ENCODE peak calls at places on chromosome 6, in eight cellular contexts. B, V, H, G, Q, Y, N and L are unnamed samples.

GRCh38 chr6:7587631-7588100 is 2.3 kb upstream of the SNRNP48 start:
- DNase-seq in Q (no peak), Y (no peak), B (no peak), N (no peak), G (no peak), V (no peak), H (peak; percentile 37), L (no peak)

GRCh38 chr6:11822346-11822745 is 43.7 kb upstream of the ADTRP start:
- DNase-seq in N (no peak), Y (no peak), G (no peak), B (no peak), V (no peak), Q (no peak), H (no peak), L (no peak)

GRCh38 chr6:83911278-83911677 is 51.8 kb downstream of the CYB5R4 start:
- DNase-seq in Y (no peak), G (no peak), H (no peak), V (no peak), Q (no peak), B (no peak), N (no peak), L (no peak)

GRCh38 chr6:106972500-106972899 is 2.0 kb downstream of the CD24 start:
- DNase-seq in Q (no peak), N (no peak), G (peak; percentile 71), V (no peak), H (peak; percentile 7), Y (no peak), B (no peak), L (no peak)

GRCh38 chr6:27251672-27252251 is 4.3 kb downstream of the PRSS16 start:
- DNase-seq in N (peak; percentile 17), H (peak; percentile 37), Q (peak; percentile 89), G (peak; percentile 85), V (no peak), Y (peak; percentile 29), B (peak; percentile 65), L (no peak)

GRCh38 chr6:144248003-144248402 is 37.1 kb upstream of the UTRN start:
- DNase-seq in V (no peak), B (no peak), Y (no peak), H (no peak), Q (no peak), G (no peak), N (no peak), L (no peak)

GRCh38 chr6:99349620-99350141 is at the start of gene FAXC:
- DNase-seq in H (no peak), Q (no peak), G (peak; percentile 68), B (peak; percentile 47), N (peak; percentile 10), V (no peak), Y (no peak), L (no peak)

GRCh38 chr6:108476381-108476780 is 84.3 kb upstream of the FOXO3 start:
- DNase-seq in H (no peak), N (no peak), Q (no peak), G (no peak), B (no peak), V (no peak), Y (no peak), L (no peak)

GRCh38 chr6:111667921-111668320 is 62.2 kb upstream of the TRAF3IP2 start:
- DNase-seq in G (no peak), Q (no peak), Y (no peak), H (no peak), N (no peak), V (no peak), B (peak; percentile 80), L (no peak)

GRCh38 chr6:116190550-116190949 is 63.3 kb downstream of the TSPYL4 start:
- DNase-seq in V (no peak), Y (no peak), H (peak; percentile 92), Q (no peak), B (no peak), G (no peak), N (no peak), L (peak; percentile 94)

GRCh38 chr6:166707045-166707444 is 80.0 kb upstream of the RPS6KA2 start:
- DNase-seq in N (peak; percentile 64), H (peak; percentile 29), G (peak; percentile 24), B (peak; percentile 76), Y (no peak), V (no peak), Q (peak; percentile 82), L (no peak)

GRCh38 chr6:101231606-101232235 is 161.8 kb upstream of the GRIK2 start:
- DNase-seq in G (no peak), Y (no peak), H (no peak), N (no peak), B (no peak), V (no peak), Q (no peak), L (no peak)

GRCh38 chr6:97669191-97669651 is 386.2 kb upstream of the MMS22L start:
- DNase-seq in Y (no peak), N (peak; percentile 27), G (peak; percentile 2), B (no peak), H (peak; percentile 49), Q (peak; percentile 78), V (no peak), L (peak; percentile 15)

GRCh38 chr6:141097471-141097870 is 1035.3 kb upstream of the GJE1 start:
- DNase-seq in G (no peak), H (no peak), V (no peak), Y (no peak), N (no peak), B (no peak), Q (no peak), L (no peak)

GRCh38 chr6:3794092-3794491 is 42.6 kb upstream of the PXDC1 start:
- DNase-seq in Q (no peak), N (no peak), H (no peak), Y (no peak), B (no peak), V (no peak), G (no peak), L (no peak)

GRCh38 chr6:13762648-13763441 is 51.2 kb upstream of the RANBP9 start:
- DNase-seq in Y (peak; percentile 63), N (no peak), G (peak; percentile 39), Q (no peak), V (peak; percentile 63), B (no peak), H (peak; percentile 93), L (peak; percentile 97)

GRCh38 chr6:45591306-45591705 is 213.6 kb upstream of the SUPT3H start:
- DNase-seq in V (no peak), B (no peak), H (peak; percentile 50), Q (no peak), G (no peak), Y (no peak), N (no peak), L (no peak)

GRCh38 chr6:75493400-75494064 is at the start of gene FILIP1:
- DNase-seq in B (peak; percentile 81), V (peak; percentile 81), Y (no peak), H (peak; percentile 29), Q (no peak), N (no peak), G (peak; percentile 25), L (no peak)

GRCh38 chr6:344816-345340 is 46.7 kb upstream of the IRF4 start:
- DNase-seq in N (no peak), G (no peak), B (no peak), Y (no peak), H (peak; percentile 78), V (no peak), Q (peak; percentile 69), L (peak; percentile 64)

GRCh38 chr6:142833054-142833453 is 111.9 kb downstream of the HIVEP2 start:
- DNase-seq in B (no peak), Y (no peak), V (no peak), N (no peak), Q (no peak), H (peak; percentile 91), G (no peak), L (no peak)

GRCh38 chr6:36387440-36388303 is at the start of gene ETV7:
- DNase-seq in V (no peak), N (peak; percentile 29), H (no peak), Y (no peak), G (peak; percentile 20), B (no peak), Q (peak; percentile 84), L (no peak)

GRCh38 chr6:90885611-90886056 is 298.8 kb upstream of the MAP3K7 start:
- DNase-seq in V (no peak), Y (no peak), B (no peak), N (no peak), Q (no peak), G (no peak), H (peak; percentile 54), L (peak; percentile 26)
- H3K4me3 ChIP-seq in V (no peak overlapping the region), Y (no peak overlapping the region), B (no peak overlapping the region), N (no peak overlapping the region), Q (no peak overlapping the region), G (no peak overlapping the region), H (no peak overlapping the region), L (no peak overlapping the region)

GRCh38 chr6:34560366-34561226 is 4.5 kb upstream of the SPDEF start:
- DNase-seq in N (no peak), B (no peak), V (no peak), Q (no peak), H (no peak), G (no peak), Y (no peak), L (no peak)
- TF ChIP-seq CTCF in N (no peak), B (no peak), V (no peak), Q (no peak), H (no peak), G (no peak), Y (no peak), L (no peak)

DNA sequence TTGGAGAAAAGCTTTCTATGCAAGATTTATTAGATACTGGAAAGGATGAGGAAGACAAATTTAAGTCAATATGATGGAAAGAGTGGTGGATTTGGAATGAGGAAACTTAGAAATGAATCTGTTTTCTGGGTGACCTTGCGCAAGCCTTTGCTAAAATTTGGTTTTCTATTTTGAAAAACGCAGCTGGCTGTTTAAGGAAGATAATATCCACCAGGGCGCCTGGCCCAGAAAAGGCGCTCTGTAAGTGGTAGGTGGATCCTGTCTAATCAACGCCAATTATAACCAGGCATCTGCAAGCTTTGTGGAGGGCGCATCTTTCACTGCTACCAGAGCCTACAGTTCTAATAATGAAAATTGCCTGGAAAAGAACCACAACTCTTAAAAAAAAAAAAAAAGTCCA is 398 bp upstream of the SPATS1 start:
- DNase-seq in Q (no peak), B (no peak), Y (no peak), N (no peak), V (peak; percentile 23), H (no peak), G (no peak), L (no peak)
- H3K4me3 ChIP-seq in Q (no peak overlapping the region), B (peak overlapping the region; percentile 7), Y (peak overlapping the region; percentile 35), N (peak overlapping the region; percentile 7), V (peak overlapping the region; percentile 41), H (no peak overlapping the region), G (no peak overlapping the region), L (no peak overlapping the region)

DNA sequence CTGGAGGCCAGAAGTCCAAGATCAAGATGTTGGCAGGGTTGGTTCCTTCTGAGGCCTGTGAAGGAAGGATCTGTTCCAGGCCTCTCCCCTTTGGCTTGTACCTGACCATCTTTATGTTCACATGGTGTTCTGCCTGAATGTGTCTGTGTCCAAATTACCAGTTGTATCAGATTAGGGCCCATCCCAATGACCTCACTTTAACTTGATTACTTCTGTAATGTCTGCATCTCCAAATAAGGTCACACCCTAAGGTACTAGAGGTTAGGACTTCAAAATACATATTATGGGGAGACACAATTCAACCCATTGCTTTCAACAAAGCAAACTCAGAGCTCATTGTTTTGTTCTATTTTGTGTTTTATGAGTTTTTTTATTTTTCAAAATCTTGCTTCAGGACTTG is 75.7 kb downstream of the TNFAIP3 start:
- DNase-seq in N (no peak), Q (no peak), Y (no peak), V (no peak), B (no peak), H (no peak), G (no peak), L (no peak)
- TF ChIP-seq CTCF in N (no peak), Q (no peak), Y (no peak), V (no peak), B (no peak), H (no peak), G (no peak), L (no peak)